ENCODE peak calls at places on chromosome 16, in four cellular contexts. T is left ventricle myocardium inferior, X is A673, H is mesenchymal stem cell. K is an unnamed sample.

GRCh38 chr16:25434061-25434460 is 176.4 kb upstream of the ZKSCAN2 start:
- DNase-seq in T (no peak), X (peak; percentile 9), H (no peak), K (no peak)

GRCh38 chr16:75726390-75726789 is at the start of gene CPHXL:
- DNase-seq in T (no peak), X (no peak), H (no peak), K (no peak)

GRCh38 chr16:66548868-66549267 is 1.1 kb downstream of the TK2 start:
- DNase-seq in T (no peak), X (no peak), H (no peak), K (no peak)

GRCh38 chr16:27257271-27257670 is 11.3 kb downstream of the NSMCE1 start:
- DNase-seq in T (no peak), X (no peak), H (no peak), K (no peak)

GRCh38 chr16:23195415-23195978 is 13.0 kb downstream of the SCNN1G start:
- DNase-seq in T (no peak), X (no peak), H (no peak), K (no peak)

GRCh38 chr16:2816751-2817495 is at the start of gene PRSS21:
- DNase-seq in T (no peak), X (no peak), H (no peak), K (no peak)

GRCh38 chr16:48538746-48539484 is 71.1 kb downstream of the N4BP1 start:
- DNase-seq in T (no peak), X (no peak), H (no peak), K (no peak)

GRCh38 chr16:1678500-1679098 is 520 bp downstream of the JPT2 start:
- DNase-seq in T (no peak), X (peak; percentile 31), H (peak; percentile 63), K (peak; percentile 45)

GRCh38 chr16:5526826-5527225 is 429.2 kb upstream of the EEF2KMT start:
- DNase-seq in T (no peak), X (peak; percentile 66), H (no peak), K (no peak)

GRCh38 chr16:3246876-3247275 is 9.6 kb downstream of the MEFV start:
- DNase-seq in T (no peak), X (no peak), H (no peak), K (no peak)

GRCh38 chr16:31064882-31065461 is 9.1 kb downstream of the ZNF668 start:
- DNase-seq in T (peak; percentile 68), X (peak; percentile 91), H (peak; percentile 93), K (peak; percentile 82)

GRCh38 chr16:78455861-78456260 is 356.4 kb downstream of the WWOX start:
- DNase-seq in T (no peak), X (no peak), H (no peak), K (no peak)

GRCh38 chr16:11692171-11692570 is 23.9 kb downstream of the SNN start:
- DNase-seq in T (no peak), X (no peak), H (no peak), K (no peak)

GRCh38 chr16:81201267-81201666 is 37.2 kb upstream of the BCO1 start:
- DNase-seq in T (no peak), X (no peak), H (no peak), K (no peak)

GRCh38 chr16:57826706-57827625 is 24.7 kb upstream of the KIFC3 start:
- DNase-seq in T (peak; percentile 50), X (no peak), H (no peak), K (peak; percentile 68)

GRCh38 chr16:65546353-65546791 is 424.5 kb upstream of the CDH11 start:
- DNase-seq in T (no peak), X (peak; percentile 93), H (no peak), K (peak; percentile 54)

GRCh38 chr16:10984509-10984908 is 40.1 kb downstream of the CLEC16A start:
- DNase-seq in T (no peak), X (no peak), H (peak; percentile 88), K (no peak)

GRCh38 chr16:14285542-14286380 is 214.6 kb downstream of the MRTFB start:
- DNase-seq in T (peak; percentile 93), X (peak; percentile 97), H (peak; percentile 95), K (peak; percentile 92)

GRCh38 chr16:67389911-67390815 is 3.1 kb downstream of the TPPP3 start:
- DNase-seq in T (peak; percentile 46), X (no peak), H (no peak), K (no peak)

GRCh38 chr16:69466547-69466946 is 42.1 kb downstream of the CYB5B start:
- DNase-seq in T (no peak), X (peak; percentile 34), H (no peak), K (no peak)

GRCh38 chr16:25135239-25135878 is 23.8 kb downstream of the LCMT1 start:
- DNase-seq in T (no peak), X (peak; percentile 14), H (peak; percentile 54), K (no peak)

GRCh38 chr16:17377360-17378324 is 93.1 kb downstream of the XYLT1 start:
- DNase-seq in T (no peak), X (no peak), H (no peak), K (no peak)

GRCh38 chr16:27692576-27692975 is 142.6 kb downstream of the KATNIP start:
- DNase-seq in T (no peak), X (no peak), H (no peak), K (no peak)

GRCh38 chr16:67146523-67147357 is 4.1 kb downstream of the B3GNT9 start:
- DNase-seq in T (no peak), X (no peak), H (no peak), K (no peak)

GRCh38 chr16:66020061-66020460 is 346.4 kb upstream of the CDH5 start:
- DNase-seq in T (no peak), X (no peak), H (no peak), K (no peak)

GRCh38 chr16:14528306-14528948 is 101.6 kb downstream of the PARN start:
- DNase-seq in T (no peak), X (no peak), H (no peak), K (no peak)

GRCh38 chr16:29974291-29975133 is 844 bp downstream of the TAOK2 start:
- DNase-seq in T (no peak), X (no peak), H (peak; percentile 27), K (no peak)

GRCh38 chr16:21301895-21302291 is 23.8 kb upstream of the CRYM start:
- DNase-seq in T (no peak), X (no peak), H (no peak), K (no peak)

GRCh38 chr16:11597268-11597690 is 10.6 kb upstream of the LITAF start:
- DNase-seq in T (no peak), X (no peak), H (peak; percentile 68), K (no peak)

GRCh38 chr16:67888311-67888710 is 3.6 kb downstream of the NRN1L start:
- DNase-seq in T (no peak), X (no peak), H (no peak), K (no peak)

GRCh38 chr16:25176136-25176535 is 40.6 kb upstream of the AQP8 start:
- DNase-seq in T (no peak), X (no peak), H (no peak), K (no peak)

GRCh38 chr16:50004239-50004638 is 20.8 kb upstream of the CNEP1R1 start:
- DNase-seq in T (no peak), X (no peak), H (no peak), K (no peak)

GRCh38 chr16:66375451-66375850 is 9.0 kb downstream of the CDH5 start:
- DNase-seq in T (no peak), X (no peak), H (no peak), K (no peak)

GRCh38 chr16:61792194-61792904 is 243.9 kb downstream of the CDH8 start:
- DNase-seq in T (no peak), X (peak; percentile 67), H (peak; percentile 74), K (no peak)

GRCh38 chr16:8708546-8708945 is 34.1 kb downstream of the ABAT start:
- DNase-seq in T (no peak), X (no peak), H (no peak), K (no peak)
- H3K36me3 ChIP-seq in T (no peaks in the 10 kb centered on the region), X (no peaks in the 10 kb centered on the region), H (no peaks in the 10 kb centered on the region), K (no peaks in the 10 kb centered on the region)

DNA sequence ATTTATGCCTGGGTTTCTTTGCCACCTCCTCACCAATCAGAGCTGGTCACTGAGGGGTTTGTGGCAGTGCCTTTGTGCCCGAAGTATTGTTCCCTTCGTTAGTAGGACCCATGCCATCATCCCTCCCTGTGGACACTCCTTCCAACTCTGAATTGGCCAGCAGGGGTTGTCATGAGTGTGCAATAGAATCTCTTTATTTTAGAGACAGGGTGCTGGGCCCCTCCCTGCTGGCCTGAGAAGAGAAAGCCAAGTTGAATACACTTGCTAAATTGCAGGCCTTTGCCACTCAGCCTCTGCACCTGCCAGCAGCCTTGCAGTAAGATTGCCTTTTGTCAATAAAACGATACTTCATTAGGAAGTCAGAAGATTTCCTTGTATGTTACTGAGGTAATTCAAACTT is 40.7 kb upstream of the SLC12A3 start:
- DNase-seq in T (peak; percentile 16), X (peak; percentile 31), H (no peak), K (no peak)
- H3K36me3 ChIP-seq in T (peaks cover 65% of the 10 kb centered on the region), X (peaks cover 38% of the 10 kb centered on the region), H (peaks cover 59% of the 10 kb centered on the region), K (peaks cover 11% of the 10 kb centered on the region)

DNA sequence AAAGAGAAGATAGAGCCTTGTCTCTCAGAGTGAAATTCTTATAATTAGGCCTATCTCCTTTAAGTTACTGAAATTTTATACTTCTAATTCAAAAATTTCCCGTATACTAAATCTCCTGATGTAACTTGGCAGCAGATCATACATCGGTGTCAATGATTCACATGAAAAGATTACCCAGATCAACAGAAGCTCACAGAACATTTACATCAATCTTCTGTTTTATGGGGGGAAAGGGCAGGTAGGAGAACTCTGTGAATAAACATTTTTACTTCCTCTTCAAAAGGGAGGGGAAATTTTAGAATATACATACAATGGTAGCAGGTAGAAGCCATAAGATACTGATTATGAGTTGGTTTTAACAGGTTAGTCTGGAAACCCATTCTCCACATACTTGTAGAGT is 43.1 kb downstream of the PHLPP2 start:
- DNase-seq in T (no peak), X (no peak), H (no peak), K (no peak)
- H3K36me3 ChIP-seq in T (peaks cover 89% of the 10 kb centered on the region), X (peaks cover 34% of the 10 kb centered on the region), H (peaks cover 66% of the 10 kb centered on the region), K (no peaks in the 10 kb centered on the region)

GRCh38 chr16:88726408-88726749 is 20.1 kb downstream of the CTU2 start:
- DNase-seq in T (no peak), X (no peak), H (no peak), K (no peak)

GRCh38 chr16:88724855-88725555 is 18.7 kb downstream of the CTU2 start:
- DNase-seq in T (no peak), X (no peak), H (no peak), K (no peak)

GRCh38 chr16:88725609-88726407 is 19.5 kb downstream of the CTU2 start:
- DNase-seq in T (no peak), X (no peak), H (no peak), K (no peak)

GRCh38 chr16:88727871-88728270 is 21.6 kb downstream of the CTU2 start:
- DNase-seq in T (peak; percentile 46), X (peak; percentile 88), H (no peak), K (peak; percentile 87)

GRCh38 chr16:88726981-88727380 is 20.7 kb downstream of the CTU2 start:
- DNase-seq in T (no peak), X (no peak), H (no peak), K (no peak)
- H3K36me3 ChIP-seq in T (peaks cover 57% of the 10 kb centered on the region), X (peaks cover 53% of the 10 kb centered on the region), H (peaks cover 71% of the 10 kb centered on the region), K (peaks cover 4% of the 10 kb centered on the region)

K was measured in BE2C.